ENCODE peak calls at places on chromosome 1, in nine cellular contexts. P is endodermal cell; G is CD4-positive, CD25-positive, alpha-beta regulatory T cell; N is activated naive CD4-positive, alpha-beta T cell; V is uterus; F is cerebellar cortex; I is SJSA1; J is NCI-H2107; D is M059J. T is an unnamed sample.

GRCh38 chr1:77316006-77316405 is 34.2 kb downstream of the AK5 start:
- DNase-seq in P (no peak), G (no peak), N (no peak), V (no peak), F (no peak), I (no peak), J (no peak), D (peak; percentile 41), T (no peak)

GRCh38 chr1:9611716-9612115 is 23.0 kb downstream of the TMEM201 start:
- DNase-seq in P (no peak), G (no peak), N (no peak), V (no peak), F (no peak), I (no peak), J (no peak), D (no peak), T (no peak)

GRCh38 chr1:235078927-235079381 is 49.7 kb downstream of the TOMM20 start:
- DNase-seq in P (no peak), G (no peak), N (no peak), V (no peak), F (no peak), I (no peak), J (no peak), D (peak; percentile 87), T (no peak)

GRCh38 chr1:178579562-178579961 is 66.7 kb downstream of the TEX35 start:
- DNase-seq in P (no peak), G (no peak), N (no peak), V (no peak), F (no peak), I (no peak), J (no peak), D (no peak), T (no peak)

GRCh38 chr1:13808729-13809131 is 108.7 kb downstream of the PRDM2 start:
- DNase-seq in P (no peak), G (no peak), N (no peak), V (peak; percentile 38), F (peak; percentile 52), I (no peak), J (no peak), D (peak; percentile 29), T (no peak)

GRCh38 chr1:87265786-87266185 is 62.9 kb upstream of the LMO4 start:
- DNase-seq in P (no peak), G (no peak), N (no peak), V (no peak), F (no peak), I (no peak), J (no peak), D (no peak), T (no peak)

GRCh38 chr1:91811363-91812025 is 74.5 kb downstream of the TGFBR3 start:
- DNase-seq in P (no peak), G (no peak), N (no peak), V (no peak), F (no peak), I (no peak), J (no peak), D (no peak), T (no peak)

GRCh38 chr1:150150511-150151021 is 850 bp downstream of the PLEKHO1 start:
- DNase-seq in P (peak; percentile 69), G (no peak), N (no peak), V (peak; percentile 64), F (no peak), I (no peak), J (no peak), D (peak; percentile 49), T (no peak)

GRCh38 chr1:234564035-234565029 is 45.6 kb downstream of the IRF2BP2 start:
- DNase-seq in P (peak; percentile 54), G (no peak), N (no peak), V (peak; percentile 76), F (no peak), I (peak; percentile 49), J (no peak), D (peak; percentile 99), T (no peak)

GRCh38 chr1:175033931-175034330 is 10.7 kb upstream of the MRPS14 start:
- DNase-seq in P (no peak), G (no peak), N (no peak), V (no peak), F (no peak), I (no peak), J (no peak), D (no peak), T (no peak)

GRCh38 chr1:1730870-1731269 is 6.7 kb upstream of the CDK11A start:
- DNase-seq in P (no peak), G (no peak), N (no peak), V (no peak), F (no peak), I (no peak), J (no peak), D (no peak), T (no peak)

GRCh38 chr1:183983371-183984105 is 54.0 kb downstream of the COLGALT2 start:
- DNase-seq in P (no peak), G (no peak), N (no peak), V (no peak), F (peak; percentile 42), I (no peak), J (no peak), D (no peak), T (peak; percentile 70)

GRCh38 chr1:216390956-216391355 is 32.3 kb downstream of the USH2A start:
- DNase-seq in P (no peak), G (no peak), N (no peak), V (no peak), F (no peak), I (no peak), J (no peak), D (no peak), T (no peak)

GRCh38 chr1:245108909-245109308 is 45.9 kb upstream of the KIF26B start:
- DNase-seq in P (no peak), G (no peak), N (no peak), V (no peak), F (no peak), I (no peak), J (no peak), D (no peak), T (no peak)

GRCh38 chr1:8373547-8374270 is 55.8 kb downstream of the SLC45A1 start:
- DNase-seq in P (no peak), G (no peak), N (no peak), V (peak; percentile 86), F (peak; percentile 81), I (peak; percentile 81), J (no peak), D (peak; percentile 89), T (peak; percentile 82)

GRCh38 chr1:19436716-19437476 is 48.4 kb downstream of the CAPZB start:
- DNase-seq in P (no peak), G (no peak), N (no peak), V (peak; percentile 84), F (no peak), I (no peak), J (no peak), D (peak; percentile 69), T (peak; percentile 77)

GRCh38 chr1:233025156-233025555 is 74.7 kb downstream of the NTPCR start:
- DNase-seq in P (peak; percentile 92), G (no peak), N (no peak), V (no peak), F (peak; percentile 25), I (peak; percentile 55), J (no peak), D (peak; percentile 46), T (peak; percentile 44)

GRCh38 chr1:111446967-111447892 is 1.8 kb downstream of the WDR77 start:
- DNase-seq in P (no peak), G (no peak), N (no peak), V (no peak), F (no peak), I (no peak), J (no peak), D (no peak), T (no peak)

GRCh38 chr1:222171005-222171404 is 376.9 kb downstream of the HHIPL2 start:
- DNase-seq in P (peak; percentile 57), G (no peak), N (no peak), V (no peak), F (no peak), I (no peak), J (no peak), D (peak; percentile 46), T (peak; percentile 25)

GRCh38 chr1:233909195-233909594 is 4.7 kb downstream of the SLC35F3 start:
- DNase-seq in P (no peak), G (no peak), N (no peak), V (no peak), F (peak; percentile 15), I (no peak), J (no peak), D (peak; percentile 100), T (no peak)

GRCh38 chr1:203038217-203038741 is 12.0 kb downstream of the PPFIA4 start:
- DNase-seq in P (peak; percentile 32), G (no peak), N (no peak), V (peak; percentile 53), F (peak; percentile 78), I (no peak), J (no peak), D (peak; percentile 96), T (peak; percentile 73)

GRCh38 chr1:67708606-67709005 is 23.6 kb downstream of the GADD45A start:
- DNase-seq in P (no peak), G (no peak), N (no peak), V (no peak), F (no peak), I (no peak), J (no peak), D (peak; percentile 90), T (no peak)